ENCODE peak calls at places on chromosomes 2 and 18, in eight cellular contexts. R is NCI-H1930; T is ACHN; G is stimulated activated CD4-positive, alpha-beta T cell treated with anti-CD3 and anti-CD28 coated beads, Interleukin-12 subunit alpha, Interleukin-12 subunit beta, amount 100 ng/mL, for 24 hours; F is esophagus squamous epithelium; W is right lobe of liver; Y is HT-29; Q is activated naive CD8-positive, alpha-beta T cell treated with anti-CD3 and anti-CD28 coated beads, Interleukin-2, amount 50 U/mL, for 16 hours. O is an unnamed sample.

GRCh38 chr2:226795281-226796011 is 4.2 kb downstream of the IRS1 start:
- DNase-seq in R (no peak), T (no peak), G (no peak), F (no peak), W (no peak), Y (peak; percentile 60), Q (no peak), O (peak; percentile 79)

GRCh38 chr2:128374711-128375413 is 56.2 kb upstream of the HS6ST1 start:
- DNase-seq in R (no peak), T (no peak), G (no peak), F (no peak), W (no peak), Y (no peak), Q (no peak), O (no peak)

GRCh38 chr18:75250471-75250821 is 39.8 kb downstream of the TSHZ1 start:
- DNase-seq in R (no peak), T (no peak), G (no peak), F (no peak), W (no peak), Y (no peak), Q (no peak), O (no peak)

GRCh38 chr18:34990571-34990970 is 50.6 kb upstream of the MAPRE2 start:
- DNase-seq in R (no peak), T (no peak), G (no peak), F (no peak), W (no peak), Y (no peak), Q (no peak), O (no peak)

GRCh38 chr2:201665420-201666158 is 22.3 kb upstream of the TMEM237 start:
- DNase-seq in R (no peak), T (no peak), G (no peak), F (no peak), W (no peak), Y (no peak), Q (no peak), O (no peak)

GRCh38 chr2:108593547-108594098 is 59.4 kb downstream of the LIMS1 start:
- DNase-seq in R (no peak), T (peak; percentile 62), G (no peak), F (no peak), W (no peak), Y (no peak), Q (no peak), O (no peak)

GRCh38 chr2:239273280-239274234 is 127.3 kb downstream of the HDAC4 start:
- DNase-seq in R (no peak), T (no peak), G (no peak), F (no peak), W (peak; percentile 59), Y (no peak), Q (no peak), O (no peak)

GRCh38 chr2:231489990-231490389 is 25.7 kb upstream of the NCL start:
- DNase-seq in R (no peak), T (no peak), G (peak; percentile 20), F (no peak), W (no peak), Y (no peak), Q (no peak), O (no peak)

GRCh38 chr2:150468350-150468960 is 19.0 kb downstream of the RND3 start:
- DNase-seq in R (no peak), T (no peak), G (no peak), F (no peak), W (no peak), Y (no peak), Q (no peak), O (no peak)

GRCh38 chr2:172674034-172674967 is 61.3 kb upstream of the RAPGEF4 start:
- DNase-seq in R (no peak), T (no peak), G (peak; percentile 36), F (no peak), W (peak; percentile 68), Y (no peak), Q (no peak), O (peak; percentile 31)

GRCh38 chr18:12015697-12016062 is 34.4 kb downstream of the IMPA2 start:
- DNase-seq in R (no peak), T (no peak), G (no peak), F (no peak), W (peak; percentile 89), Y (peak; percentile 80), Q (no peak), O (peak; percentile 80)

GRCh38 chr2:84741182-84741822 is 139.6 kb downstream of the TRABD2A start:
- DNase-seq in R (peak; percentile 28), T (peak; percentile 41), G (peak; percentile 17), F (no peak), W (no peak), Y (peak; percentile 29), Q (no peak), O (no peak)

GRCh38 chr2:181678033-181678586 is 2.2 kb downstream of the NEUROD1 start:
- DNase-seq in R (no peak), T (peak; percentile 63), G (peak; percentile 45), F (no peak), W (peak; percentile 71), Y (no peak), Q (peak; percentile 7), O (peak; percentile 65)

GRCh38 chr2:228321019-228321418 is 139.5 kb upstream of the SPHKAP start:
- DNase-seq in R (no peak), T (no peak), G (no peak), F (no peak), W (no peak), Y (no peak), Q (no peak), O (no peak)